ENCODE peak calls at places on chromosomes 6 and 20, in seven cellular contexts. O is uterus, S is right lobe of liver, C is IMR-90, X is PC-9, Z is A549, E is heart right ventricle. Y is an unnamed sample.

GRCh38 chr6:37965964-37966676 is 146.6 kb downstream of the ZFAND3 start:
- DNase-seq in C (peak; percentile 48), E (no peak), O (no peak), S (no peak), X (no peak), Z (no peak), Y (peak; percentile 39)

GRCh38 chr6:78909391-78909790 is 42.0 kb downstream of the IRAK1BP1 start:
- DNase-seq in Z (no peak), E (no peak), C (peak; percentile 53), X (no peak), O (no peak), S (no peak), Y (peak; percentile 80)

GRCh38 chr20:22918286-22918983 is 116.7 kb upstream of the SSTR4 start:
- DNase-seq in E (no peak), S (no peak), O (no peak), X (no peak), Z (no peak), C (no peak), Y (no peak)

GRCh38 chr20:25011831-25012241 is 19.3 kb upstream of the APMAP start:
- DNase-seq in O (no peak), S (peak; percentile 88), X (no peak), C (no peak), Z (no peak), E (no peak), Y (no peak)

GRCh38 chr6:166456360-166457156 is 73.8 kb upstream of the MPC1 start:
- DNase-seq in O (peak; percentile 18), Z (no peak), S (no peak), C (peak; percentile 5), E (no peak), X (no peak), Y (peak; percentile 73)

GRCh38 chr6:65776332-65776731 is 69.3 kb upstream of the EYS start:
- DNase-seq in Z (no peak), E (no peak), O (no peak), S (no peak), C (no peak), X (peak; percentile 42), Y (no peak)

GRCh38 chr6:106165885-106166485 is 79.8 kb downstream of the PRDM1 start:
- DNase-seq in Z (no peak), O (no peak), E (no peak), C (peak; percentile 77), X (no peak), S (no peak), Y (no peak)

GRCh38 chr20:59825944-59826759 is 107.3 kb downstream of the SYCP2 start:
- DNase-seq in X (peak; percentile 83), E (no peak), C (no peak), O (no peak), S (no peak), Z (no peak), Y (peak; percentile 86)

GRCh38 chr6:100468966-100469859 is 4.5 kb upstream of the SIM1 start:
- DNase-seq in Z (no peak), C (no peak), O (no peak), S (no peak), X (no peak), E (no peak), Y (peak; percentile 56)

GRCh38 chr20:53226788-53227187 is 254.6 kb downstream of the TSHZ2 start:
- DNase-seq in Z (no peak), E (no peak), C (no peak), O (no peak), S (no peak), X (no peak), Y (no peak)

GRCh38 chr6:9482030-9482731 is 932.7 kb downstream of the TFAP2A start:
- DNase-seq in E (no peak), X (peak; percentile 83), Z (peak; percentile 44), O (no peak), C (peak; percentile 96), S (no peak), Y (no peak)

GRCh38 chr6:49336514-49337131 is 126.4 kb downstream of the MMUT start:
- DNase-seq in S (no peak), Z (no peak), E (no peak), X (no peak), O (no peak), C (peak; percentile 18), Y (no peak)

GRCh38 chr6:158161566-158162254 is 6.4 kb downstream of the SERAC1 start:
- DNase-seq in C (no peak), E (no peak), Z (no peak), O (no peak), X (no peak), S (no peak), Y (no peak)

GRCh38 chr6:71248306-71248705 is 40.3 kb upstream of the OGFRL1 start:
- DNase-seq in C (peak; percentile 75), E (no peak), O (no peak), S (no peak), X (peak; percentile 51), Z (peak; percentile 20), Y (no peak)

GRCh38 chr6:12138936-12139335 is 126.8 kb downstream of the HIVEP1 start:
- DNase-seq in C (no peak), O (no peak), X (no peak), E (no peak), S (no peak), Z (no peak), Y (no peak)

GRCh38 chr20:41029150-41029872 is 689 bp downstream of the TOP1 start:
- DNase-seq in C (no peak), O (no peak), E (peak; percentile 39), X (peak; percentile 21), S (peak; percentile 52), Z (peak; percentile 47), Y (peak; percentile 78)

GRCh38 chr6:89048985-89049384 is 31.6 kb upstream of the PNRC1 start:
- DNase-seq in O (no peak), C (peak; percentile 13), E (no peak), Z (no peak), X (no peak), S (no peak), Y (peak; percentile 65)

GRCh38 chr20:17887331-17888030 is 81.1 kb downstream of the SNX5 start:
- DNase-seq in C (no peak), E (no peak), O (no peak), S (no peak), Z (no peak), X (no peak), Y (no peak)

GRCh38 chr6:33028220-33028849 is 18.9 kb upstream of the HLA-DOA start:
- DNase-seq in C (no peak), X (no peak), E (no peak), Z (no peak), S (no peak), O (no peak), Y (no peak)

GRCh38 chr20:41714030-41714429 is 95.9 kb upstream of the CHD6 start:
- DNase-seq in S (no peak), O (no peak), C (no peak), X (no peak), Z (no peak), E (no peak), Y (no peak)

GRCh38 chr6:166512567-166512966 is 73.9 kb downstream of the RAMACL start:
- DNase-seq in E (no peak), S (no peak), C (no peak), O (no peak), Z (no peak), X (no peak), Y (peak; percentile 26)

GRCh38 chr6:93819189-93819588 is 399.8 kb upstream of the EPHA7 start:
- DNase-seq in C (no peak), E (no peak), O (no peak), S (no peak), Z (no peak), X (no peak), Y (no peak)

GRCh38 chr6:86916393-86916792 is 20.9 kb upstream of the HTR1E start:
- DNase-seq in Z (no peak), O (no peak), X (no peak), E (no peak), S (no peak), C (no peak), Y (no peak)

GRCh38 chr6:133768656-133769295 is 120.1 kb upstream of the TCF21 start:
- DNase-seq in Z (no peak), S (no peak), C (no peak), E (peak; percentile 25), O (peak; percentile 77), X (no peak), Y (no peak)

GRCh38 chr6:25056130-25056529 is 120.4 kb upstream of the RIPOR2 start:
- DNase-seq in C (no peak), O (no peak), S (no peak), E (peak; percentile 10), X (no peak), Z (no peak), Y (no peak)

GRCh38 chr6:8181162-8181909 is 79.0 kb upstream of the EEF1E1 start:
- DNase-seq in C (no peak), E (no peak), Z (no peak), O (no peak), X (no peak), S (no peak), Y (no peak)

GRCh38 chr20:39893013-39893685 is 795.9 kb downstream of the MAFB start:
- DNase-seq in C (peak; percentile 91), S (no peak), E (no peak), X (no peak), Z (no peak), O (no peak), Y (peak; percentile 42)

GRCh38 chr6:19902201-19902600 is 65.0 kb downstream of the ID4 start:
- DNase-seq in E (no peak), C (no peak), Z (no peak), O (no peak), S (no peak), X (no peak), Y (no peak)

GRCh38 chr6:34103321-34103720 is 42.6 kb downstream of the GRM4 start:
- DNase-seq in S (no peak), X (no peak), O (no peak), C (no peak), Z (no peak), E (no peak), Y (no peak)

GRCh38 chr6:68400396-68400795 is 234.7 kb upstream of the ADGRB3 start:
- DNase-seq in E (no peak), O (no peak), X (no peak), S (no peak), Z (no peak), C (no peak), Y (no peak)
- TF ChIP-seq CTCF in E (no peak), O (no peak), X (peak; percentile 34), S (no peak), Z (no peak), C (no peak), Y (no peak)

GRCh38 chr6:62042444-62042843 is 243.6 kb downstream of the KHDRBS2 start:
- DNase-seq in X (no peak), Z (no peak), C (no peak), E (no peak), S (no peak), O (no peak), Y (no peak)
- H3K27ac ChIP-seq in X (no peak overlapping the region), Z (no peak overlapping the region), C (no peak overlapping the region), E (no peak overlapping the region), S (no peak overlapping the region), O (no peak overlapping the region), Y (no peak overlapping the region)

DNA sequence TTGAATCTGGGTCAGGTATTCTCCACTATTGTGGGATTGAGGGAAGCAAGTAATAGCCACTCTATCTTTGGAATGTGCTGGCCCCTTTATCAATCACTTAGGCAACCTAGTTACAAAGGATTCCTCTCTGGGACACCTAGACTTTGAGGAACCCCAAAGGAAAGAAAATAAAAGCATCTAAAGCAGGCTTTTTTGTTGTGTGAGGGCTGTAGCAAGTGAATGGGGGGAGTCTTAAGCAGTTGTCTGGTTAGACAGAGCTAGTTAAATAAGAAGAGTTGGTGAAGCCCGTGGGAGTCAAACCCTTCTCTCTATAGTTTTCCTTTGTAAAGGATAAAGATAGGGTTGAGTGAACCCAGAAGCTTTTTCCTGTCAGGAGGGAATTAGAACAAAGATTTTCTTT is 63.2 kb downstream of the HDGFL1 start:
- DNase-seq in Z (no peak), X (no peak), C (no peak), O (no peak), E (no peak), S (no peak), Y (no peak)
- H3K9me3 ChIP-seq in Z (no peaks in the 10 kb centered on the region), X (no peaks in the 10 kb centered on the region), C (no peaks in the 10 kb centered on the region), O (no peaks in the 10 kb centered on the region), E (no peaks in the 10 kb centered on the region), S (no peaks in the 10 kb centered on the region), Y (no peaks in the 10 kb centered on the region)

GRCh38 chr6:83536647-83537589 is 24.6 kb downstream of the PRSS35 start:
- DNase-seq in Z (no peak), C (no peak), X (no peak), O (no peak), E (no peak), S (no peak), Y (no peak)
- TF ChIP-seq CTCF in Z (no peak), C (no peak), X (no peak), O (no peak), E (no peak), S (no peak), Y (no peak)